ENCODE peak calls at places on chromosomes 2 and 18, in four cellular contexts. W is IMR-90, R is H1, A is K562. B is an unnamed sample.

GRCh38 chr2:119366161-119366648 is 429 bp downstream of the C2orf76 start:
- DNase-seq in A (peak), W (peak), R (no peak), B (no peak)

GRCh38 chr2:239379641-239380170 is 21.1 kb downstream of the HDAC4 start:
- DNase-seq in A (no peak), W (no peak), R (no peak), B (no peak)

GRCh38 chr2:189412330-189412953 is 28.8 kb upstream of the WDR75 start:
- DNase-seq in A (peak), R (peak), W (peak), B (peak)

GRCh38 chr2:4358855-4359254 is 655.5 kb downstream of the DCDC2C start:
- DNase-seq in R (no peak), W (no peak), A (no peak), B (no peak)

GRCh38 chr18:40897884-40898283 is 1057.2 kb upstream of the PIK3C3 start:
- DNase-seq in A (no peak), R (no peak), W (no peak), B (no peak)

GRCh38 chr2:43948370-43948769 is 47.4 kb downstream of the LRPPRC start:
- DNase-seq in R (no peak), W (no peak), A (no peak), B (no peak)

GRCh38 chr2:159015823-159016222 is 47.4 kb downstream of the TANC1 start:
- DNase-seq in A (no peak), R (no peak), W (no peak), B (no peak)

GRCh38 chr2:186588940-186589732 is 720 bp upstream of the ITGAV start:
- DNase-seq in W (no peak), A (no peak), R (no peak), B (no peak)

GRCh38 chr18:56574827-56575226 is 63.6 kb downstream of the TXNL1 start:
- DNase-seq in W (peak), R (no peak), A (peak), B (no peak)

GRCh38 chr2:68936462-68936861 is 16.2 kb downstream of the GKN2 start:
- DNase-seq in A (no peak), W (peak), R (no peak), B (no peak)

GRCh38 chr2:36404312-36404711 is 48.7 kb downstream of the CRIM1 start:
- DNase-seq in W (no peak), R (no peak), A (no peak), B (no peak)

GRCh38 chr2:201797175-201797840 is 9.0 kb upstream of the CDK15 start:
- DNase-seq in A (no peak), R (no peak), W (peak), B (no peak)

GRCh38 chr2:128594953-128595677 is 276.4 kb upstream of the HS6ST1 start:
- DNase-seq in A (no peak), R (peak), W (no peak), B (no peak)

GRCh38 chr2:206616141-206616540 is 26.1 kb upstream of the FAM237A start:
- DNase-seq in A (no peak), R (no peak), W (peak), B (peak)

GRCh38 chr18:6644841-6645240 is 84.7 kb upstream of the ARHGAP28 start:
- DNase-seq in R (no peak), A (no peak), W (no peak), B (no peak)

GRCh38 chr2:54015809-54016703 is 45.3 kb upstream of the PSME4 start:
- DNase-seq in R (no peak), A (no peak), W (peak), B (peak)

GRCh38 chr2:33126973-33127372 is 180.2 kb downstream of the LTBP1 start:
- DNase-seq in W (peak), R (no peak), A (no peak), B (no peak)

GRCh38 chr2:203623616-203624015 is 82.8 kb upstream of the CD28 start:
- DNase-seq in A (no peak), W (peak), R (no peak), B (no peak)

GRCh38 chr2:53913721-53914120 is 54.0 kb upstream of the GPR75 start:
- DNase-seq in A (no peak), W (peak), R (no peak), B (no peak)

GRCh38 chr2:238739668-238740067 is 108.2 kb upstream of the TWIST2 start:
- DNase-seq in W (no peak), A (peak), R (no peak), B (no peak)

GRCh38 chr2:231644426-231644825 is 51.8 kb downstream of the TEX44 start:
- DNase-seq in A (no peak), R (no peak), W (no peak), B (no peak)

GRCh38 chr2:168210898-168211570 is 36.4 kb downstream of the STK39 start:
- DNase-seq in A (no peak), W (peak), R (no peak), B (peak)

DNA sequence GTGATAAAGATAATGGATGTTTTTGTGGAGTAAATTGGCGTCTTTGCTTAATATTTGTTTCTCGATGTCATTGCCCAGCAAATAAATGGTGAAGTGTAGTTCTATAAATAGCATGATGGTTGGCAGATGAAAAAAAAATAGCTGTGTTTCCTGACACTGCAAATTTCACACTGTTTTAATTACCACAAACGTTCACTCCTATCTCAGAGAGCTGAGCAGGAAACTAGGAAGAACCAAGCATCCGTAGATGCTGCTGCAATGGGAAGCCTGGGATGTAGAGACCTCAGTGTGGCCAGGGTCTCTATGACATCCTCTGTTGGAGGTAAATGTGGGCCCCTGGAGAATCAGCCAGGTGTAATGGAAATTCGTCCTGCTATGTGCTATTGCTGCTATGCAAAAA is 183.1 kb downstream of the CYRIA start:
- DNase-seq in W (no peak), R (no peak), A (no peak), B (no peak)
- TF ChIP-seq MAFK in W (no peak), R (no peak), A (no peak), B (no peak)

GRCh38 chr2:81324046-81324445 is 1019.5 kb upstream of the LRRTM1 start:
- DNase-seq in A (no peak), W (no peak), R (no peak), B (peak)
- TF ChIP-seq MAFK in A (no peak), W (no peak), R (no peak), B (no peak)

DNA sequence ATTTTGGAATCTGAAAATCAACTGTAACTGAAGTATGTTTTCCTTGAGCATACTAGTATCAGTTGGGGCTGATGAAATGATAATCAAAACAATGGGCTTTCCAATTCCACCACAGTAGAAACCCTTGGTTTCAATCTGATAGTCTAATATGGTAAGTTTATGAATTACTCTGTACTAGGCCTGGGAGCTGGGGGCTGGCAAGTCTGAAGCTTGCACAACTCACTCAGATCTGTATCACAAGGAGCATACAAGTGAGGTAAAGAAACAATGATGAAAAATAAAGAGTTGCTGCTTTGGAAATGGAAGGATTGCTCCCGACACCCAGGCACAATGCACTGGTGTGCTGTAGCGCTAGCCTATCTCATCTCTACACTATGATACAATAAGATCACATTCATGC is 19.4 kb downstream of the ZEB2 start:
- DNase-seq in R (no peak), A (no peak), W (no peak), B (no peak)
- TF ChIP-seq MAFK in R (no peak), A (no peak), W (no peak), B (no peak)

DNA sequence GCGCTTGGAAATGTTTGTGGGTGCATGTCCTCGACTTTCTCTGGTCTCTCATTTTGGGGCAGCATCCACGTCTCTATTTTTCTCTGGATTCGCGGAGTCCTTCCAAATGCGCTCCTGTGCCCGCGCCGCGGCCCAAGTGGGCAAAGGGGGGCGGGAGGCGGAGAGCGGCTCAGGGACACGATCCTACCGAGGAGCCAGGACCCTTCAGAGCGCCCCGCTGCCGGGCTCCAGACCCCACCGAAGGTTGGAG is 990 bp downstream of the EPAS1 start:
- DNase-seq in W (no peak), A (no peak), R (peak), B (no peak)
- TF ChIP-seq MAFK in W (no peak), A (no peak), R (no peak), B (no peak)

GRCh38 chr2:190457256-190457655 is 49.1 kb downstream of the MFSD6 start:
- DNase-seq in R (no peak), W (no peak), A (no peak), B (no peak)

GRCh38 chr2:190458352-190459107 is 50.4 kb downstream of the MFSD6 start:
- DNase-seq in W (no peak), R (no peak), A (no peak), B (no peak)

GRCh38 chr2:190462611-190463010 is 54.5 kb downstream of the MFSD6 start:
- DNase-seq in R (no peak), A (peak), W (no peak), B (no peak)

GRCh38 chr2:190459881-190460280 is 51.7 kb downstream of the MFSD6 start:
- DNase-seq in A (peak), W (no peak), R (no peak), B (no peak)

GRCh38 chr2:190460533-190460932 is 52.4 kb downstream of the MFSD6 start:
- DNase-seq in R (no peak), W (no peak), A (peak), B (no peak)
- TF ChIP-seq MAFK in R (no peak), W (no peak), A (no peak), B (no peak)

DNA sequence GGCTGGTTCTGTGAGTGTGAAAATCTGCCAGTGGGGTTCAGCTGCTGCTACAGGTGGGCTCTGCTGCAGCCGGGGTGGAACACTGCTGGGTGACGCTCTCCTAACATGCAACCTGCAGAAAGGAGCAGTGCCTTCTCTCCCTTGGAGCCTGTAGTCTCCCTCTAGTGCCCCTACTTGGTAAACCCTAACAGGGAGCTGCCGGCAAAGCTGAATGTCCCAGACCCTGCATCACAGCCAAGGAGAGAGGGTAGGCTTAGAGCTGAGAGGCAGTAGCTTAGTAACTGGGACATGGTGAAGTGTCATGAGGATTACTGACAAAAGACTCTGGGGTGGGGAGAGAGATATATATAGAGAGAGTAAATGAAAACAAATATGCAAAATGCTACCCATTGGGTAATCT is 9.8 kb downstream of the NCAPH start:
- DNase-seq in A (no peak), W (no peak), R (no peak), B (peak)
- TF ChIP-seq MAFK in A (no peak), W (no peak), R (no peak), B (no peak)

DNA sequence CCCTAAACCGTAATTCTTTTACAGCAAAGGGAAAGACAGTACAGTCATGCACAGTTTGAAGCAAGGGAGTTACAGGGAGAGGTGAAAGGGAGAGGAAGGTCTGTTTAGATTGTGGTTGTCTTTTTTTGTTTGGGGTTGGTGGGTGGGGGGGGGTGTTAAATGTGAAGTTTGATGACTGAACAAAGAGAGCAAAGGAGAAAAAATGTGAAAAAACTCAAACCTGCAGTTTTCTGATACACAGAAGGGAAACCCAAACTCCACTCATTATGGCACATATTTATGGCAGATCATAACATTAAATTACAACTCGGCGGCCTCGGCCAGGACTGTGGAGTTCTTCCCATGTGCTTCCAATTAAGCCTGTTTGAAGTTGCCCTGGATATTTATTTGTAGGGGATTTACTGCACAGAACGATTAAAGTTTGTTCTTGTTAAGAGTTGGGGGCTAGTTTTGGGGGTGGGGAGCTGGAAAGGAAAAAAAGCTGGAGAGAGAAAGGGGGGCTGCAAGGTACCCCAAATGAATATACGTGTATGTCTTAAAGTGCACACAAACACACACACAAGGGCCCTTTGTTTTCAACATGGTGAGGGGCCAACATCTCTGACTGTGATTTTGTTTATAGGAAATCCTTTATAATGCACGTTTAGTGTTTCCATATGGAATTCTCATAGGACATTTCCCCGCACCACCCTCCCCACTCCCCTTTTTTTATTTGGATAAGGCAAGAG is 26.3 kb upstream of the SLC14A2 start:
- DNase-seq in A (no peak), R (no peak), W (peak), B (peak)
- TF ChIP-seq MAFK in A (no peak), R (no peak), W (no peak), B (no peak)

GRCh38 chr2:70918016-70918415 is 17.7 kb upstream of the ATP6V1B1 start:
- DNase-seq in R (peak), W (no peak), A (no peak), B (no peak)
- TF ChIP-seq MAFK in R (no peak), W (no peak), A (no peak), B (no peak)

GRCh38 chr2:16525265-16525887 is 140.3 kb downstream of the CYRIA start:
- DNase-seq in A (peak), R (peak), W (no peak), B (peak)
- TF ChIP-seq MAFK in A (no peak), R (no peak), W (no peak), B (no peak)

DNA sequence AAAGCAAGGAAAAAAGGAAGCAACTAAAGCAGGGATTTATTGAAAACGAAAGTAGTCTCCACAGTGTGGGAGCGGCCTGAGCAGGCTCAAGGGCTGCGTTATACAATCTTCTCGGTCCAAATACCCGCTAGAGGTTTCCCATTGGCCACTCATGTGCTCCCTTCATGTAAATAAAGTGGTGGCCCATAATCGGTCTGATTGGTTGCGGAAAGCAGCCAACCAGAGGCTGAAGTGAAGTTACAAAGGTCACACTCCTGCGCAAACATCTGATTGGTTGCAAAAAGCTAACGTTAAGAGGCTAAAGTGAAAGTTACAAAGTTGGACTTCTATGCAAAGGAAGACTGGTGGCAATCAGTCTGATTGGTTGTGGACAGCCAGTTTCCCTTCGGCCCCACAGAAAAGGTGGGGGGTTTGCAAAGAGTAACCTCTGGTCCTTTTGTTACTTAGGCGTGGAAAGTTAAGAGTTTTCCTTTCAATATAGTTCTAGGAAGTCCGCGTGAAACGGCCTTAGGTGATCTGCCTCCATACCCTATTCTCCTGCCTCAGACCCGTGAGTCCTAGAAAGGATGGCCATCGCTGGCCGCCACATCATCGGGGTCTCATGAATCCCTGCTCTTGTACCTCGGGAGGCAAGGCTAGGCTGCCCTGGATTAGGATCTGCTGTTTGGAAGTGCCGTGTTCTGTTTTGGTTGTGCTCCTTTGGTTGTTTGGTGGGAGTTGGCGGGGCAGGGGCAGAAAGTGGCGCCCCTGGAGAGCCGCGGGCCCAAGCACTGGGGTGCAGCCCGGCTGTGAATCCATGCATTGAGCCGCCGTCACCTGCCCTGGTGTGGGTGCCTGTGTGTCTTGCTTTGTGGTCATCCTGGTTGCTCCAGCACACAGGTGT is 80.4 kb upstream of the LDLRAD4 start:
- DNase-seq in A (peak), R (no peak), W (peak), B (peak)
- TF ChIP-seq MAFK in A (no peak), R (no peak), W (no peak), B (no peak)

B was measured in A549.